ENCODE peak calls at places on chromosomes 11 and 22, in four cellular contexts. D, C, U and W are unnamed samples.

GRCh38 chr11:1557904-1558831 is 13.9 kb downstream of the DUSP8 start:
- DNase-seq in U (peak), D (no peak), C (peak), W (no peak)

GRCh38 chr11:131412061-131412460 is 41.6 kb downstream of the NTM start:
- DNase-seq in D (no peak), C (no peak), U (no peak), W (no peak)

GRCh38 chr11:45399166-45399565 is 113.0 kb upstream of the SYT13 start:
- DNase-seq in D (no peak), C (no peak), U (no peak), W (no peak)

GRCh38 chr11:116170526-116171120 is 602.2 kb downstream of the BUD13 start:
- DNase-seq in U (no peak), D (no peak), C (no peak), W (peak)

GRCh38 chr22:16974298-16975084 is 33.5 kb downstream of the GAB4 start:
- DNase-seq in D (peak), C (no peak), U (no peak), W (no peak)

GRCh38 chr11:85889676-85890579 is 34.7 kb downstream of the CCDC83 start:
- DNase-seq in C (peak), D (no peak), U (no peak), W (no peak)

GRCh38 chr22:38196791-38197429 is 4.9 kb upstream of the MAFF start:
- DNase-seq in C (no peak), D (no peak), U (no peak), W (no peak)

GRCh38 chr11:76947790-76948189 is 86.4 kb upstream of the B3GNT6 start:
- DNase-seq in C (no peak), U (no peak), D (no peak), W (no peak)

GRCh38 chr11:7278314-7278917 is 26.7 kb downstream of the SYT9 start:
- DNase-seq in U (peak), D (peak), C (no peak), W (no peak)

GRCh38 chr22:35046744-35047462 is 19.1 kb upstream of the ISX start:
- DNase-seq in D (no peak), U (no peak), C (no peak), W (no peak)

GRCh38 chr11:119207300-119207570 is 1.1 kb downstream of the CBL start:
- DNase-seq in U (no peak), D (no peak), C (no peak), W (no peak)